ENCODE peak calls at places on chromosomes 13 and 19, in nine cellular contexts. F is foreskin melanocyte; R is LHCN-M2; H is putamen; G is bronchial epithelial cell; K is NCI-H2029 treated with DMSO at 0.1 percent for 48 hours; J is NK-92 treated with Interleukin-12 subunit alpha and Interleukin-12 subunit beta, amount 100 ng/mL, for 24 hours; C is H1; O is naive thymus-derived CD4-positive, alpha-beta T cell. X is an unnamed sample.

GRCh38 chr13:33144358-33144784 is 128.1 kb downstream of the KL start:
- DNase-seq in F (no peak), R (no peak), H (no peak), G (no peak), K (no peak), J (no peak), C (no peak), O (no peak), X (no peak)

GRCh38 chr13:33999830-34000605 is 182.1 kb downstream of the RFC3 start:
- DNase-seq in F (no peak), R (no peak), H (no peak), G (no peak), K (no peak), J (no peak), C (no peak), O (no peak), X (no peak)

GRCh38 chr19:39506944-39507714 is 7.8 kb upstream of the SELENOV start:
- DNase-seq in F (peak; percentile 33), R (peak; percentile 55), H (peak; percentile 17), G (peak; percentile 44), K (no peak), J (no peak), C (peak; percentile 81), O (peak; percentile 42), X (peak; percentile 80)

GRCh38 chr19:46951236-46951986 is 68.2 kb upstream of the NPAS1 start:
- DNase-seq in F (no peak), R (peak; percentile 79), H (no peak), G (peak; percentile 97), K (no peak), J (no peak), C (no peak), O (no peak), X (no peak)

GRCh38 chr19:29532956-29533355 is 7.2 kb downstream of the VSTM2B start:
- DNase-seq in F (no peak), R (no peak), H (no peak), G (no peak), K (no peak), J (no peak), C (no peak), O (no peak), X (no peak)

GRCh38 chr19:31890230-31890629 is 455.2 kb upstream of the ZNF507 start:
- DNase-seq in F (no peak), R (no peak), H (no peak), G (no peak), K (no peak), J (no peak), C (peak; percentile 50), O (no peak), X (no peak)

GRCh38 chr13:110403315-110403714 is 96.2 kb downstream of the COL4A2 start:
- DNase-seq in F (no peak), R (no peak), H (no peak), G (no peak), K (no peak), J (no peak), C (no peak), O (no peak), X (peak; percentile 84)

GRCh38 chr13:30481241-30481760 is 15.6 kb upstream of the HMGB1 start:
- DNase-seq in F (no peak), R (no peak), H (no peak), G (no peak), K (no peak), J (no peak), C (no peak), O (no peak), X (no peak)

GRCh38 chr19:18846862-18847515 is 15.2 kb downstream of the UPF1 start:
- DNase-seq in F (peak; percentile 46), R (peak; percentile 68), H (peak; percentile 69), G (peak; percentile 58), K (no peak), J (no peak), C (peak; percentile 86), O (peak; percentile 65), X (peak; percentile 74)

GRCh38 chr19:16608290-16608704 is 19.7 kb downstream of the MED26 start:
- DNase-seq in F (no peak), R (peak; percentile 85), H (no peak), G (peak; percentile 70), K (no peak), J (no peak), C (no peak), O (no peak), X (peak; percentile 94)

GRCh38 chr19:13830761-13831481 is 35.7 kb downstream of the ZSWIM4 start:
- DNase-seq in F (no peak), R (no peak), H (no peak), G (peak; percentile 71), K (no peak), J (no peak), C (no peak), O (no peak), X (no peak)

GRCh38 chr19:4689403-4689802 is 19.3 kb upstream of the MYDGF start:
- DNase-seq in F (no peak), R (no peak), H (no peak), G (no peak), K (no peak), J (no peak), C (no peak), O (no peak), X (no peak)

GRCh38 chr19:9857920-9858746 is 23.0 kb downstream of the PIN1 start:
- DNase-seq in F (no peak), R (no peak), H (no peak), G (peak; percentile 33), K (no peak), J (no peak), C (no peak), O (peak; percentile 57), X (no peak)

GRCh38 chr19:8835877-8836276 is 3.7 kb downstream of the MBD3L1 start:
- DNase-seq in F (no peak), R (no peak), H (no peak), G (no peak), K (no peak), J (no peak), C (no peak), O (no peak), X (no peak)

GRCh38 chr13:35866801-35867200 is 264.4 kb downstream of the DCLK1 start:
- DNase-seq in F (no peak), R (no peak), H (no peak), G (no peak), K (no peak), J (no peak), C (no peak), O (no peak), X (no peak)

GRCh38 chr19:49808762-49809154 is 4.3 kb downstream of the FUZ start:
- DNase-seq in F (peak; percentile 40), R (peak; percentile 68), H (peak; percentile 84), G (peak; percentile 52), K (peak; percentile 87), J (no peak), C (peak; percentile 99), O (peak; percentile 87), X (peak; percentile 79)

GRCh38 chr19:8214802-8215201 is 5.6 kb downstream of the CERS4 start:
- DNase-seq in F (no peak), R (no peak), H (no peak), G (no peak), K (peak; percentile 33), J (no peak), C (no peak), O (no peak), X (no peak)

GRCh38 chr19:1265611-1266115 is 3.5 kb upstream of the CIRBP start:
- DNase-seq in F (peak; percentile 52), R (peak; percentile 95), H (no peak), G (no peak), K (no peak), J (no peak), C (no peak), O (no peak), X (no peak)

GRCh38 chr19:18586311-18586710 is 2.3 kb upstream of the REX1BD start:
- DNase-seq in F (no peak), R (no peak), H (no peak), G (peak; percentile 17), K (no peak), J (no peak), C (no peak), O (no peak), X (no peak)

GRCh38 chr19:13119654-13120053 is 1.6 kb downstream of the NACC1 start:
- DNase-seq in F (no peak), R (no peak), H (no peak), G (no peak), K (no peak), J (no peak), C (peak; percentile 36), O (no peak), X (peak; percentile 42)

X was measured in iris pigment epithelial cell.